ENCODE peak calls at places on chromosomes 16 and 17, in five cellular contexts. E is heart left ventricle, N is hepatocyte, S is neural crest cell, U is right atrium auricular region. X is an unnamed sample.

GRCh38 chr17:81332949-81333570 is 38.0 kb upstream of the SLC38A10 start:
- DNase-seq in E (no peak), N (no peak), S (no peak), U (no peak), X (no peak)

GRCh38 chr17:48492401-48493298 is 38.2 kb downstream of the HOXB1 start:
- DNase-seq in E (peak), N (peak), S (peak), U (peak), X (no peak)

GRCh38 chr16:80084614-80085013 is 456.2 kb upstream of the DYNLRB2 start:
- DNase-seq in E (peak), N (peak), S (peak), U (peak), X (no peak)

GRCh38 chr17:688100-688989 is 26.3 kb downstream of the VPS53 start:
- DNase-seq in E (no peak), N (peak), S (no peak), U (no peak), X (no peak)

GRCh38 chr17:81390029-81390428 is 5.2 kb upstream of the BAHCC1 start:
- DNase-seq in E (no peak), N (no peak), S (no peak), U (no peak), X (no peak)

GRCh38 chr17:45835481-45835880 is 9.2 kb upstream of the SPPL2C start:
- DNase-seq in E (no peak), N (no peak), S (no peak), U (no peak), X (no peak)

GRCh38 chr16:82732461-82732860 is 105.7 kb downstream of the CDH13 start:
- DNase-seq in E (no peak), N (no peak), S (no peak), U (no peak), X (no peak)

GRCh38 chr17:7235693-7236665 is 1.7 kb upstream of the DVL2 start:
- DNase-seq in E (peak), N (peak), S (no peak), U (no peak), X (no peak)

GRCh38 chr16:25367773-25368172 is 110.1 kb upstream of the ZKSCAN2 start:
- DNase-seq in E (no peak), N (no peak), S (no peak), U (no peak), X (no peak)

GRCh38 chr16:72073831-72074230 is 10.8 kb downstream of the HPR start:
- DNase-seq in E (peak), N (no peak), S (no peak), U (peak), X (peak)

GRCh38 chr17:1298616-1299015 is 19.2 kb downstream of the TRARG1 start:
- DNase-seq in E (no peak), N (peak), S (no peak), U (no peak), X (no peak)

GRCh38 chr16:78060787-78061186 is 38.4 kb downstream of the CLEC3A start:
- DNase-seq in E (no peak), N (peak), S (no peak), U (no peak), X (no peak)

GRCh38 chr17:49978501-49978900 is 9.5 kb downstream of the DLX4 start:
- DNase-seq in E (no peak), N (no peak), S (no peak), U (no peak), X (no peak)

GRCh38 chr17:7843536-7844291 is 9.7 kb downstream of the KDM6B start:
- DNase-seq in E (peak), N (peak), S (peak), U (peak), X (peak)

GRCh38 chr16:62424206-62424605 is 388.0 kb upstream of the CDH8 start:
- DNase-seq in E (no peak), N (no peak), S (no peak), U (no peak), X (no peak)

GRCh38 chr16:6600167-6600566 is 732.5 kb upstream of the RBFOX1 start:
- DNase-seq in E (no peak), N (no peak), S (no peak), U (no peak), X (no peak)

GRCh38 chr16:66007717-66008116 is 358.8 kb upstream of the CDH5 start:
- DNase-seq in E (no peak), N (peak), S (no peak), U (no peak), X (no peak)

GRCh38 chr16:8594149-8594666 is 3.9 kb upstream of the TMEM114 start:
- DNase-seq in E (no peak), N (no peak), S (no peak), U (no peak), X (no peak)

GRCh38 chr17:58006563-58006923 is 503 bp downstream of the SRSF1 start:
- DNase-seq in E (peak), N (peak), S (peak), U (peak), X (peak)

GRCh38 chr16:48182979-48183537 is 27.3 kb upstream of the ABCC12 start:
- DNase-seq in E (no peak), N (no peak), S (no peak), U (no peak), X (no peak)

GRCh38 chr16:90077757-90078593 is 844 bp upstream of the PRDM7 start:
- DNase-seq in E (no peak), N (peak), S (no peak), U (no peak), X (no peak)

GRCh38 chr17:38874505-38875419 is 4.9 kb downstream of the LASP1 start:
- DNase-seq in E (no peak), N (no peak), S (no peak), U (no peak), X (no peak)

GRCh38 chr17:17696871-17697633 is 15.8 kb downstream of the RAI1 start:
- DNase-seq in E (no peak), N (no peak), S (no peak), U (no peak), X (no peak)

GRCh38 chr16:12228607-12229499 is 252.3 kb downstream of the SNX29 start:
- DNase-seq in E (peak), N (peak), S (peak), U (peak), X (no peak)

GRCh38 chr16:79288046-79288445 is 312.5 kb downstream of the MAF start:
- DNase-seq in E (no peak), N (no peak), S (no peak), U (no peak), X (no peak)

GRCh38 chr17:61334673-61335072 is 65.0 kb upstream of the TBX2 start:
- DNase-seq in E (no peak), N (no peak), S (no peak), U (no peak), X (no peak)

GRCh38 chr16:76277099-76278030 is at the start of gene CNTNAP4:
- DNase-seq in E (no peak), N (peak), S (peak), U (no peak), X (no peak)

GRCh38 chr16:50297301-50298074 is 31.1 kb downstream of the ADCY7 start:
- DNase-seq in E (no peak), N (no peak), S (no peak), U (no peak), X (peak)

DNA sequence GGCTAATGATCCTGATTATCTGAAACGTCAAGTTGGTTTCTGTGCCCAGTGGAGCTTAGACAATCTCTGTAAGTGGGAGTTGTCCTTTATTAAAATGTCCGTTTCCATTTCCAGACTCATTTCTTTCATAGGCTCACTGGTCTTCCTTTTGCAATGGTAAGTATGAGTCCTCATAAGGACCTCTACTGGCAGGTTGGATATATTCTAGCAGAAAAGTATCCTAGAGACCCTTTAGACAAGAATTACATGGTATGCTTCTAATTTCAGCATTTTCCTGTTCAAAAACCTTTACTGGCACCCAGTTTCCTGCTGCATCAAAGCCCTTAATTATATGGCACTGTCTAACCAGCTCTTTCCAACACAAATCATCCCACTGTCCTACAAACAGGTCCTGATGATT is 28.1 kb upstream of the ARL2BP start:
- DNase-seq in E (no peak), N (no peak), S (no peak), U (no peak), X (no peak)
- TF ChIP-seq CTCF in E (no peak), N (no peak), S (no peak), U (no peak), X (no peak)

GRCh38 chr17:42075789-42076188 is 22.5 kb downstream of the ZNF385C start:
- DNase-seq in E (no peak), N (no peak), S (no peak), U (no peak), X (no peak)

GRCh38 chr17:42071810-42072209 is 21.4 kb upstream of the C17orf113 start:
- DNase-seq in E (no peak), N (no peak), S (no peak), U (no peak), X (no peak)

GRCh38 chr17:42068979-42069378 is 18.6 kb upstream of the C17orf113 start:
- DNase-seq in E (no peak), N (no peak), S (no peak), U (no peak), X (no peak)

GRCh38 chr17:42076797-42077559 is 21.3 kb downstream of the ZNF385C start:
- DNase-seq in E (no peak), N (no peak), S (no peak), U (no peak), X (no peak)

GRCh38 chr17:42072323-42073187 is 22.2 kb upstream of the C17orf113 start:
- DNase-seq in E (no peak), N (peak), S (peak), U (no peak), X (no peak)
- TF ChIP-seq CTCF in E (no peak), N (peak), S (peak), U (no peak), X (no peak)

DNA sequence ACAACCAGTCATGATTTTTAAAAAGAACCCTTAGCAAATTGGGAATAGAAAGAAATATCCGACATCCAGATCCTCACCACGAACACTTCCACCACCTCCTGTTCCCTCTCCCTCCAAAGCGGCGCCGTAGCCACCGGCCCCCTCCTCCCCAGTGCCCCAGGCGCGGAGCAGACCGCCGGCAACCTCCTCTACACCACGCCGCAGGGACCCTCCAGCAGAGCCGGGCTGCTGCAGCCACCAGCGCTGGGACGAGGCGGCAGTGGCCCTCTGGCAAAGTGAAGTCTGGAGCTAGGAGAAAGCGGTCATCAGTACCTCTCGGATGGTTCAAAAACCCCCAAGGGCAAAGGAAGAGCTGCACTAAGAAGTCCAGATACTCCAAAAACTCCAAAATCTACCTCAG is 41.4 kb upstream of the SLFN13 start:
- DNase-seq in E (no peak), N (no peak), S (no peak), U (no peak), X (no peak)
- TF ChIP-seq CTCF in E (no peak), N (no peak), S (no peak), U (no peak), X (no peak)

DNA sequence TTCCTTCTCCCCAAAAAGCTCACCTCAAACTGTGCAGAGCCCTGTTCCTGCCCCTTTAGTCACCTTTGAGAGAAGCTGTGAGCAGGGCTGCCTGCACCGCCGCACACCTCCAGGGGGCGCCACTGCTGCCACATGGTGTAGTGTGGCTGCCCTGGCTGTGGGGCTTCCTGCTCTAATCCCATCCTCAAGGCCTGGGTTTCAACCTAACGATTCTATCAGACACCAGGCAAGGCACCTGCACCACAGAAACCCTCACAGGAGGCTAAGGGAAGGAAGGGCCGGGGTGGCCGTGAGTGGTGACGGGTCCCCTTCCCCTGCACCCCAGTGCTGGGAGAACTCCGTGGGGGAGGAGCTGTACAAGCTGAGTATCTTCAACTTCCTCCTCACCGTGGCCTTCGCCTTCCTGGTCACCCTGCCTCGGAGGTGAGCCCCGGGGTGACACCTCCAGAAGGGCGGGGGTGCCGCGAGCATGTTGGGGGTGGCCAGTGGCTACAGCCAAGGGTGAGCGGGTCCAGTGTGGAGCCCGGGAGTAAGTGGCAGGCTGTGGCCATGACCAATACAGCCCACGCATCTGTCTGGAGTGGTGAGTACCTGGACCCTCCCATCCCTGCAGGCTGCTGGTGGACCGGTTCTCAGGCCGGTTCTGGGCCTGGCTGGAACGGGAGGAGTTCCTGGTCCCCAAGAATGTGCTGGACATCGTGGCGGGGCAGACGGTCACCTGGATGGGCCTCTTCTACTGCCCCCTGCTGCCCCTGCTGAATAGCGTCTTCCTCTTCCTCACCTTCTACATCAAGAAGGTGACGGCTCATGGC is 7.0 kb downstream of the TMC8 start:
- DNase-seq in E (no peak), N (no peak), S (no peak), U (no peak), X (peak)
- TF ChIP-seq CTCF in E (peak), N (peak), S (peak), U (no peak), X (no peak)

DNA sequence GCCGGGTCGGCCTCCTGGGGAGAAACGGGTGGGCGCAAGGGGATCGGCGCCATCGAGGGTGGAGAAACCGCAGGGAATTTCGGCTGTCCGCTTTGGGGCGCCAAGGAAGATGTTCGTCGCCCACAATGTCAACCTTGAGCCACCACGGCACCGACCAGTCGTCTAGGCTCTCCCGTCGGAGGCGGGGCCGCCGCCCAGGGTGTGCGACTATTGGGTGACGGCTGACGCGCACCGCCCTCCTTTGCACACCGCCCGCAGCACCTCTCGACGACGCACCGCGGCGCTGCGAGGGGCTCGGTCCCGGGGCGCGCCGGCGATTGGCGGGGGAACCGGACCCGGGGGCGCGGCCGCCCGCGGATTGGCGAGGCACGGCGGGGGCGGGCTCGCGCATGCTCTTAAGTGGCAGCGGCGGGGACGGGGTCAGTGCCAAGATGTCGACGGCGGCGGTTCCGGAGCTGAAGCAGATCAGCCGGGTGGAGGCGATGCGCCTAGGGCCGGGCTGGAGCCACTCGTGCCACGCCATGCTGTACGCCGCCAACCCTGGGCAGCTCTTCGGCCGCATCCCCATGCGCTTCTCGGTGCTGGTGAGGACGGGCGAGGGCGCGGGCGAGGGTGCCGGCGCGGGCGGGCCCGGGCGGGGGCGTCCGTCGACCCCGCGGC is at the start of gene NUDT16L1:
- DNase-seq in E (peak), N (peak), S (peak), U (peak), X (peak)
- TF ChIP-seq CTCF in E (peak), N (peak), S (peak), U (peak), X (no peak)

DNA sequence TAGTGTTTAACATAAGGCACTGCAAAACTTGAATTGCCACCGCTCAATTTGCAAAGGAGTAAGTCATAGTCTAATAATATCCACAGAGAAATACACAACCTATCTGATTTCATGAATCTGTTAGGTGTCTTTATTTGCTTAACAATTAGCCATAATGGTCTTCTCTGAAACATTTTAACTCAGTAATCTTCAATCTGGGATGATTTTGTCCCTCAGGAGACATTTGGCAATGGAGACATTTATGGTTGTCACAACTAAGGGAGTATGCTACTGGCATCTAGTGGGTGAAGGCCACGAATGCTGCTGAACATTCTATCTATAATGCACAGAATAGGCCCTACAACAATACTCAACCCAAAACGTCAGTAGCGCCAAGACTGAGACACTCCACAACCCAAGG is 4.3 kb downstream of the UBE2G1 start:
- DNase-seq in E (no peak), N (no peak), S (no peak), U (no peak), X (no peak)
- TF ChIP-seq CTCF in E (peak), N (peak), S (no peak), U (no peak), X (no peak)

DNA sequence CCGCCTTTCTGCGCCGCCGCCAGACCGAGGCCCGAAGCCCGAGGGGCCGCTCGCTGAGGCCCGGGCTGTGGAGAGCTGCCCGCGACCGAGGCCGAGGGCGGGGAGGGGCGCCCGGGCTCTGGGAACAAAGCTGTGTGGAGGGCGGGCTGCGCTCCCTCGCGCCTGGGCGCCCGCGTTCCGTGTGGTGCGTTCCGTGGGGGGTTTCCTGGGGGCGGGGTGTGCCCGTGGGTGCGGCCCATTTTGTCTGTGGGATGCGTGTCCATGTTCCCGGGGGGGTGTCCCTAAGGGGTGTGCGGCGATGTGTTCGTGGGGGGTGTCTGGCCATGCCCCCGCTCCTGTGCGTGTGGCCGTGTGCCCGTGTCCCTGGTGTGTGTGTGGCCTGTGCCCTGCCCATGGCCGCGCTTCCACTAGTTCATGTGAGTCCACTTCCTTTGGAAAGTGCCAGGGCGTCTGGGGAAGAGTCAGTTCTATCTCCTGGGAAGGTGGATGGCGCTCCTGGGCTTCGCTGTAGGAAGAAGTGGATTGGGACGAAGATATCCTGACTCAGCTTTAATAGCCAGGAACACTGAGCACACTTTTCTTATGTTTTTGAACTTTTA is 520 bp downstream of the JPT2 start:
- DNase-seq in E (peak), N (peak), S (peak), U (no peak), X (no peak)
- TF ChIP-seq CTCF in E (no peak), N (peak), S (no peak), U (no peak), X (no peak)

DNA sequence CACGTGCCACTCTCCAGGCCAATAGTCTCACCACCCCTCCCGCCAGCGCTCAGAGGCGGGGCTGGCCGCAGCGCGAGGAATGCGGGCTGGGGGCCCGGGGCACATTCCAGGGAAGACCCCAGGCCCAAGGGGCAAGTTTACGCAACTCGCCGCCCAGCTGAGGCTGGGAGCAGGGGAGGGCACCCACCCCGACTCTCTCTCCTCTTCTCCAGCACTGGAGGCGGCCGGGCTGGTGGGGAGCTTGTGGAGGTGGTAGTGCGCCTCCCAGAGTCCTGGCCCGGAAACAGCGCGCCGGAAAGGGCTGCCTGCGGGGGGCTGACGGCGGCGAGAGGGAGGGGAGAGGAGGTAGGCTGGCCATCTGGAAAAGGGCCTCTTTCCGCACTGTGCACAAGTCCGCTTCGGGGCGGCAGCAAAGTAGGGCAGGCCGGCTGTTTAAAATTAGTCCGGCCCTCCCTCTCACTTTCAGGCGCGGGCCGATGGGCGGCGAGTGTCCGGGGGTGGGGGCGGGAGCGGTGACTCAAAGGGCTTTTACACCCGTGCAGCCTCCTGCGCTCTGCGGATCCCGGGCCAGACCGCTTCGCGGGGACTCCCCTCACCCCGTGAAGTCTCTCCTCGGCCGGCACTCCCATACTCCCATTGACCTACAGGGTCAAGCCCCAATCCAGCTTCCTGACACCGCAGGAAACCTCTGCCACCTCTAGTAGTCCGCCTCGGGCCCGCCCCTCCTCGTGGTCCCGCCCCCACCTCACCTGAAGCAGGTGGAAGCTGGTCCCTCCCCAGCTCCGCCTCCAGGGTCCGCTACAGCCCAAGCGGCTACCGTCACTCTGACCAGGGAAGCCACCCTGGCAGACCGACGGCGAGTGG is 968 bp downstream of the FHOD1 start:
- DNase-seq in E (peak), N (peak), S (peak), U (peak), X (peak)
- TF ChIP-seq CTCF in E (peak), N (peak), S (peak), U (peak), X (no peak)